ENCODE peak calls at places on chromosomes 7 and 10, in seven cellular contexts. M is CD8-positive, alpha-beta T cell; O is stomach; L is bronchial epithelial cell; F is BE2C; B is ascending aorta; U is PC-3. D is an unnamed sample.

GRCh38 chr10:133039823-133040704 is 47.7 kb upstream of the ADGRA1 start:
- DNase-seq in M (no peak), O (no peak), L (no peak), F (no peak), B (no peak), U (peak), D (no peak)

GRCh38 chr7:140060788-140061606 is 1.8 kb downstream of the PARP12 start:
- DNase-seq in M (no peak), O (peak), L (no peak), F (peak), B (no peak), U (peak), D (no peak)

GRCh38 chr10:62456611-62457101 is 82.5 kb downstream of the ZNF365 start:
- DNase-seq in M (no peak), O (no peak), L (no peak), F (no peak), B (no peak), U (no peak), D (peak)

GRCh38 chr10:95248989-95249388 is 41.8 kb downstream of the PDLIM1 start:
- DNase-seq in M (no peak), O (no peak), L (no peak), F (no peak), B (no peak), U (no peak), D (no peak)

GRCh38 chr7:39650676-39651075 is 27.3 kb downstream of the RALA start:
- DNase-seq in M (no peak), O (no peak), L (no peak), F (no peak), B (no peak), U (no peak), D (no peak)

GRCh38 chr7:142519077-142519789 is 230.0 kb upstream of the PRSS1 start:
- DNase-seq in M (no peak), O (no peak), L (no peak), F (no peak), B (no peak), U (no peak), D (no peak)

GRCh38 chr10:43407148-43407575 is 1.8 kb downstream of the HNRNPF start:
- DNase-seq in M (no peak), O (peak), L (no peak), F (peak), B (no peak), U (peak), D (peak)

GRCh38 chr10:83983578-83984255 is 155.6 kb upstream of the GHITM start:
- DNase-seq in M (no peak), O (no peak), L (peak), F (peak), B (no peak), U (no peak), D (no peak)

GRCh38 chr7:32761451-32762320 is 129.9 kb downstream of the KBTBD2 start:
- DNase-seq in M (no peak), O (no peak), L (no peak), F (peak), B (no peak), U (no peak), D (no peak)

GRCh38 chr7:73841689-73842247 is 548 bp downstream of the METTL27 start:
- DNase-seq in M (no peak), O (no peak), L (no peak), F (no peak), B (no peak), U (no peak), D (no peak)

GRCh38 chr10:122294006-122294405 is 22.9 kb downstream of the BTBD16 start:
- DNase-seq in M (no peak), O (no peak), L (peak), F (no peak), B (no peak), U (peak), D (no peak)

GRCh38 chr10:61781969-61782403 is 119.3 kb downstream of the CABCOCO1 start:
- DNase-seq in M (no peak), O (no peak), L (peak), F (no peak), B (no peak), U (peak), D (no peak)

GRCh38 chr10:91043173-91043910 is 122.5 kb upstream of the ANKRD1 start:
- DNase-seq in M (no peak), O (no peak), L (peak), F (no peak), B (no peak), U (peak), D (no peak)
- TF ChIP-seq CTCF in M (no peak), O (peak), L (peak), F (peak), B (peak), U (peak), D (no peak)

GRCh38 chr10:6748981-6749630 is 169.0 kb upstream of the PRKCQ start:
- DNase-seq in M (no peak), O (no peak), L (peak), F (no peak), B (no peak), U (peak), D (no peak)

GRCh38 chr10:6751363-6751762 is 171.3 kb upstream of the PRKCQ start:
- DNase-seq in M (no peak), O (no peak), L (no peak), F (no peak), B (no peak), U (peak), D (no peak)

GRCh38 chr10:6743291-6743849 is 163.3 kb upstream of the PRKCQ start:
- DNase-seq in M (no peak), O (no peak), L (peak), F (no peak), B (no peak), U (no peak), D (no peak)

GRCh38 chr10:6748029-6748428 is 168.0 kb upstream of the PRKCQ start:
- DNase-seq in M (no peak), O (no peak), L (peak), F (no peak), B (no peak), U (no peak), D (no peak)

DNA sequence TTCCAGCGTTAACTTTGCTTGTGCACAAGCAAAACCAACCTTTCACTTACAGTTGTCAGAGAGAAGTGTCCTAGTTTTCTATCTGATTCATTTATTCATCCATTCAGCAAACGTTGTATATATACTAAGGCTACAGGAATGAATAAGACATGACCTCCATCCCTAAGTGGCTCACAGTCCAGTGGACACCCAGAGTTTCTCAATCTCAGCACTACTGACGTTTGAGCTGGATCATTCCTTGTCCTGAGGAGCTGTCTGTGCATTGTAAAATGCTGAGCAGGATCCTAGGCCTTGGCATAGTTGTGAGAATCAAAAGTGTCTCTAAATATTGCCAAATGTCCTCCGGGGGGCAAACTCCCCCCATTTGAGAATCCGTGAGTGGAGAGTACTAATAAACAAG is 166.7 kb upstream of the PRKCQ start:
- DNase-seq in M (no peak), O (no peak), L (no peak), F (no peak), B (no peak), U (no peak), D (no peak)
- TF ChIP-seq CTCF in M (no peak), O (no peak), L (no peak), F (no peak), B (no peak), U (no peak), D (no peak)

GRCh38 chr7:47357398-47357797 is 224.5 kb downstream of the TNS3 start:
- DNase-seq in M (no peak), O (no peak), L (no peak), F (no peak), B (no peak), U (no peak), D (no peak)

GRCh38 chr7:47356261-47356660 is 225.7 kb downstream of the TNS3 start:
- DNase-seq in M (no peak), O (no peak), L (no peak), F (no peak), B (no peak), U (no peak), D (no peak)

GRCh38 chr7:47358357-47358756 is 223.6 kb downstream of the TNS3 start:
- DNase-seq in M (no peak), O (no peak), L (no peak), F (no peak), B (no peak), U (no peak), D (no peak)

GRCh38 chr7:47358944-47359588 is 222.8 kb downstream of the TNS3 start:
- DNase-seq in M (no peak), O (no peak), L (peak), F (no peak), B (no peak), U (peak), D (no peak)

DNA sequence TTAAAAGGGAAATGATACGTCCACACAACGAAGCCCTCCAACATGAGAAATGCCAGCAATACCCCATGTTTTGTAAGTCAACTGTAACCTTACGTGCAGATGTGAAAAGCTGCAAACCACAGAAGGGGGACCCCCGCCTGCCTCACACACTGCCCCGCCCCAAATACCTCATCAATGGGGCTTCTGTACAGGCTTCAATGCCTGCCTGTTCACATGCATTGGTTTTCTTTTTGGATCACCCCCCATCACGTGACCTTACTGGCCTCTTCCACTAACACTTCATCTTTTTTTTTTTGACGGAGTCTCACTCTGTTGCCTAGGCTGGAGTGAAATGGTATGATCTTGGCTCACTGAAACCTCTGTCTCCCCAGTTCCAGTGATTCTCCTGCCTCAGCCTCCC is 224.0 kb downstream of the TNS3 start:
- DNase-seq in M (no peak), O (no peak), L (no peak), F (no peak), B (no peak), U (no peak), D (no peak)
- TF ChIP-seq CTCF in M (no peak), O (no peak), L (no peak), F (no peak), B (no peak), U (no peak), D (no peak)

DNA sequence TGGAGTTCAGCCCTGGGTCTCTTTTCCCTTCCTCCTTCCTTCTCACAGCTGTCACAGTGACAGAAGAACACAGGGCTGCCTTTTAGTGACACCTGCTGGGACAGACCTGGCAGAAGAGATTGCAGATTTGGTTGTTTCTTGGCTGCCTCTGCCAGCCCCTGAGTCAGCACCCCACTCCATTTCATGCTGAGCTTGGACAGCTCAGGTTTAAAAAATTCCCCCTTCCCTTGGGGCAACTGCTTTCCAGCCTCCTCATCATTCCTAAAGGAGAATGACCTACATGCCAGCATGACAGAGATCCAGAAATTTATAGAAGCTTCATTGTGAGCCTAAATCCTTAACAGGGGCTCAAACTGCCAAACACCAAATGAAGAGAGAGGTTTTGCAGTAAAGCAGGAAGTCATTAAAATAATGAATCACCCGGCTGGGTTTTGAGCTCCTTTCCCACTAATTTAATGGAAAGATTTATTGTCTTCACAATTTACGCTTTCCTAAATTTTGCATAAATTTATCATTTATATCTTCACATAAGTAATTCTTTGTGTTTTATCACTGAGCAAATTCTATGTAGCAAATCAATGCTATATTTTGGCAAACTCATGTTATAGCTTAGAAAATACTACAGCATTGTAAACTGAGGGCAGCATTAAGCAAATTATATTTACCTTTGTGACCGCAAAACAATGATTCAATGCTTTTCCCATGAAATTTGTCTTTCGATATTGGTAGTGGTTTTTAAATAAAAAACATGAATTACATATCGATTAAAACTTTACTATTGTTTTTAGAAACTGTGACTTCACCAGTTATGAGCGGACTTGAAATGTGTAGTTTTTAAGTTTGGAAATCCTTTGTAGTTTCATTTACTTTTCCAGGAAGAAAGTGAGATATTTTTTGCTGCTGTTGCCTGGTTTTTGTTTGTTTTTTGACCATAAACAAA is 399.5 kb upstream of the ANKRD30A start:
- DNase-seq in M (no peak), O (no peak), L (peak), F (peak), B (no peak), U (peak), D (no peak)
- TF ChIP-seq CTCF in M (no peak), O (no peak), L (peak), F (peak), B (no peak), U (peak), D (no peak)

DNA sequence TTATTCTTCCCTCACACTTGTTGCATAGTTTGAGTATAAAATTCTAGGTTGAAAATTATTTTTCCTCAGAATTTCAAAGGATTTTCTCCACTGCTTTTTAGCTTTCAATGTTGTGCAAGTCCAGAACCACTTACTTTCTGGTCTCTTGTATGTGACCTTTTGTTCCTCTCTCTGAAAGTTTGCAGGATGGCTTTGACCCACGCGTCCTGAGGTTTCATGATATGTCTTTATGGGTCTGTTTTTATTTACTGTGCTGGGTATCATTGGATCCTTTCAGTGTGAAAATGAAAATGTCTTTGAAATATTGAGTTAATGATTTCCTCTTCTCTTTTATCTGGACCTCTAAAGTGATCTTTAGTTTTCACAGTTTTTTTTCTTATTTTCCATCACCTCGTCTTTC is 38.5 kb downstream of the C1GALT1 start:
- DNase-seq in M (no peak), O (no peak), L (no peak), F (no peak), B (no peak), U (no peak), D (no peak)
- TF ChIP-seq CTCF in M (no peak), O (no peak), L (no peak), F (no peak), B (no peak), U (no peak), D (no peak)

DNA sequence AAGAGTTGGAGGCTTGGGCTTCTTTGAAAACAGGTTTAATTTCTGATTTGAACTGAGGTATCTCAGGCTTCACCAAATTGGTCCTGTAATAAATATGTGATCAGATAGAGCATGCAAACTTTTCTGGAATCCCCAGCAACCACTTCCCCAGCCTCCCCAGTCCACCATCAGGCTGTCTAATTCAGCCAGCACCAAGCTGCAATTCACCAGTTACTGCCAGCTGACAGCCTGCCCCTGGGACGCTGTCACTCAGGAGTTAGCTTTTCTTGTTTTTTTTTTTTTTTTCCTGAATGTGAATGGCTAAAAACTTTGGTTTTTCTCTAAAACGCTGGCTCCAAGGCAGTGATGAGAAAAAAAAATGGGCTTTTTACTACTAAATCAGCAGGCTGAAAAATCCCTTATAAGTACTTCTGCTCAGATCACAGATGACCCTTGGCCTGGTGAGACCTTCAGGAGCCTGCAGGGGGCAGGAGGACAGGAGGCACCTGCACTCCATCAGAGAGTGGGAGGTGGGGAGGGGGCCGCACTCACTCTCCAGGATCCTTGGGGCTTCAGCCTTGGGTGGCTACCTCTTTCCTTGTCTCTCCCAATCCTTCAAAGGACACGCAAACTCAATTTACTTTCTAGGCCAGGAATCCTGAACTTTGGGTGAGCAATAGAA is 349.4 kb downstream of the GATA3 start:
- DNase-seq in M (no peak), O (no peak), L (no peak), F (no peak), B (no peak), U (no peak), D (no peak)
- TF ChIP-seq CTCF in M (no peak), O (no peak), L (no peak), F (peak), B (no peak), U (peak), D (no peak)

D was measured in activated B cell treated with CpG ODN at 0.5 μM for 24 hours.